ENCODE peak calls at places on chromosomes 11 and 22, in eight cellular contexts. One of them, this sample, is unnamed.

GRCh38 chr11:122714021-122714420 is 58.5 kb downstream of the UBASH3B start:
- DNase-seq in OCI-LY7: no peak
- DNase-seq in tibial nerve: no peak
- DNase-seq in CD8-positive, alpha-beta T cell: no peak
- DNase-seq in Calu3: no peak
- DNase-seq in PC-3: no peak
- DNase-seq in cardiac fibroblast: no peak
- DNase-seq in uterus: no peak
- DNase-seq in this sample: no peak

GRCh38 chr11:79119491-79120284 is 321.1 kb downstream of the TENM4 start:
- DNase-seq in CD8-positive, alpha-beta T cell: no peak
- DNase-seq in cardiac fibroblast: no peak
- DNase-seq in OCI-LY7: no peak
- DNase-seq in uterus: no peak
- DNase-seq in Calu3: no peak
- DNase-seq in PC-3: no peak
- DNase-seq in tibial nerve: no peak
- DNase-seq in this sample: no peak

GRCh38 chr22:37196539-37197450 is 8.7 kb upstream of the C1QTNF6 start:
- DNase-seq in uterus: peak; percentile 94
- DNase-seq in tibial nerve: peak; percentile 77
- DNase-seq in CD8-positive, alpha-beta T cell: no peak
- DNase-seq in OCI-LY7: no peak
- DNase-seq in Calu3: peak; percentile 64
- DNase-seq in PC-3: peak; percentile 84
- DNase-seq in cardiac fibroblast: peak; percentile 84
- DNase-seq in this sample: peak; percentile 77

GRCh38 chr11:105144887-105145286 is 5.3 kb upstream of the CARD18 start:
- DNase-seq in PC-3: peak; percentile 91
- DNase-seq in uterus: no peak
- DNase-seq in cardiac fibroblast: peak; percentile 78
- DNase-seq in OCI-LY7: no peak
- DNase-seq in tibial nerve: no peak
- DNase-seq in CD8-positive, alpha-beta T cell: no peak
- DNase-seq in Calu3: peak; percentile 1
- DNase-seq in this sample: peak; percentile 76

GRCh38 chr11:100484948-100485347 is 202.1 kb upstream of the ARHGAP42 start:
- DNase-seq in OCI-LY7: no peak
- DNase-seq in Calu3: no peak
- DNase-seq in uterus: no peak
- DNase-seq in cardiac fibroblast: no peak
- DNase-seq in tibial nerve: no peak
- DNase-seq in CD8-positive, alpha-beta T cell: no peak
- DNase-seq in PC-3: peak; percentile 77
- DNase-seq in this sample: no peak

GRCh38 chr11:56045538-56045937 is 18.1 kb downstream of the OR5AS1 start:
- DNase-seq in Calu3: no peak
- DNase-seq in CD8-positive, alpha-beta T cell: no peak
- DNase-seq in tibial nerve: no peak
- DNase-seq in cardiac fibroblast: no peak
- DNase-seq in OCI-LY7: no peak
- DNase-seq in PC-3: no peak
- DNase-seq in uterus: no peak
- DNase-seq in this sample: no peak

GRCh38 chr11:131025020-131025419 is 108.7 kb upstream of the SNX19 start:
- DNase-seq in CD8-positive, alpha-beta T cell: no peak
- DNase-seq in cardiac fibroblast: peak; percentile 72
- DNase-seq in OCI-LY7: peak; percentile 1
- DNase-seq in PC-3: peak; percentile 74
- DNase-seq in uterus: no peak
- DNase-seq in tibial nerve: no peak
- DNase-seq in Calu3: no peak
- DNase-seq in this sample: peak; percentile 58

GRCh38 chr11:132114743-132115142 is 744.3 kb downstream of the NTM start:
- DNase-seq in PC-3: no peak
- DNase-seq in tibial nerve: no peak
- DNase-seq in cardiac fibroblast: no peak
- DNase-seq in Calu3: no peak
- DNase-seq in CD8-positive, alpha-beta T cell: no peak
- DNase-seq in OCI-LY7: no peak
- DNase-seq in uterus: no peak
- DNase-seq in this sample: no peak

GRCh38 chr11:64650923-64651523 is 60.0 kb downstream of the SLC22A12 start:
- DNase-seq in PC-3: peak; percentile 40
- DNase-seq in cardiac fibroblast: peak; percentile 40
- DNase-seq in tibial nerve: no peak
- DNase-seq in Calu3: peak; percentile 11
- DNase-seq in CD8-positive, alpha-beta T cell: no peak
- DNase-seq in uterus: no peak
- DNase-seq in OCI-LY7: peak; percentile 53
- DNase-seq in this sample: no peak

GRCh38 chr11:64898076-64898445 is 18.9 kb downstream of the ATG2A start:
- DNase-seq in Calu3: no peak
- DNase-seq in cardiac fibroblast: no peak
- DNase-seq in PC-3: no peak
- DNase-seq in OCI-LY7: no peak
- DNase-seq in tibial nerve: no peak
- DNase-seq in CD8-positive, alpha-beta T cell: no peak
- DNase-seq in uterus: no peak
- DNase-seq in this sample: no peak

GRCh38 chr11:12163181-12163841 is 52.9 kb downstream of the MICAL2 start:
- DNase-seq in tibial nerve: no peak
- DNase-seq in CD8-positive, alpha-beta T cell: no peak
- DNase-seq in cardiac fibroblast: peak; percentile 55
- DNase-seq in uterus: peak; percentile 70
- DNase-seq in Calu3: no peak
- DNase-seq in PC-3: peak; percentile 46
- DNase-seq in OCI-LY7: no peak
- DNase-seq in this sample: peak; percentile 95

GRCh38 chr11:96197221-96197620 is 145.8 kb downstream of the MAML2 start:
- DNase-seq in PC-3: no peak
- DNase-seq in CD8-positive, alpha-beta T cell: no peak
- DNase-seq in uterus: no peak
- DNase-seq in cardiac fibroblast: no peak
- DNase-seq in Calu3: no peak
- DNase-seq in OCI-LY7: no peak
- DNase-seq in tibial nerve: no peak
- DNase-seq in this sample: no peak

GRCh38 chr11:129489254-129489653 is 113.6 kb downstream of the BARX2 start:
- DNase-seq in CD8-positive, alpha-beta T cell: no peak
- DNase-seq in OCI-LY7: no peak
- DNase-seq in Calu3: no peak
- DNase-seq in cardiac fibroblast: no peak
- DNase-seq in tibial nerve: no peak
- DNase-seq in PC-3: peak; percentile 12
- DNase-seq in uterus: no peak
- DNase-seq in this sample: no peak

GRCh38 chr22:43783777-43784176 is 28.3 kb downstream of the EFCAB6 start:
- DNase-seq in OCI-LY7: no peak
- DNase-seq in Calu3: no peak
- DNase-seq in CD8-positive, alpha-beta T cell: no peak
- DNase-seq in cardiac fibroblast: no peak
- DNase-seq in uterus: no peak
- DNase-seq in PC-3: peak; percentile 2
- DNase-seq in tibial nerve: no peak
- DNase-seq in this sample: no peak
- TF ChIP-seq CTCF in OCI-LY7: peak; percentile 23
- TF ChIP-seq CTCF in Calu3: no peak
- TF ChIP-seq CTCF in CD8-positive, alpha-beta T cell: no peak
- TF ChIP-seq CTCF in cardiac fibroblast: peak; percentile 13
- TF ChIP-seq CTCF in uterus: no peak
- TF ChIP-seq CTCF in PC-3: peak; percentile 31
- TF ChIP-seq CTCF in tibial nerve: no peak
- TF ChIP-seq CTCF in this sample: no peak

GRCh38 chr11:127017482-127017881 is 16.9 kb upstream of the KIRREL3 start:
- DNase-seq in OCI-LY7: no peak
- DNase-seq in Calu3: peak; percentile 44
- DNase-seq in cardiac fibroblast: peak; percentile 66
- DNase-seq in CD8-positive, alpha-beta T cell: no peak
- DNase-seq in uterus: no peak
- DNase-seq in PC-3: peak; percentile 44
- DNase-seq in tibial nerve: no peak
- DNase-seq in this sample: peak; percentile 63
- TF ChIP-seq CTCF in OCI-LY7: no peak
- TF ChIP-seq CTCF in Calu3: peak; percentile 31
- TF ChIP-seq CTCF in cardiac fibroblast: peak; percentile 12
- TF ChIP-seq CTCF in CD8-positive, alpha-beta T cell: no peak
- TF ChIP-seq CTCF in uterus: no peak
- TF ChIP-seq CTCF in PC-3: peak; percentile 40
- TF ChIP-seq CTCF in tibial nerve: no peak
- TF ChIP-seq CTCF in this sample: peak; percentile 70

DNA sequence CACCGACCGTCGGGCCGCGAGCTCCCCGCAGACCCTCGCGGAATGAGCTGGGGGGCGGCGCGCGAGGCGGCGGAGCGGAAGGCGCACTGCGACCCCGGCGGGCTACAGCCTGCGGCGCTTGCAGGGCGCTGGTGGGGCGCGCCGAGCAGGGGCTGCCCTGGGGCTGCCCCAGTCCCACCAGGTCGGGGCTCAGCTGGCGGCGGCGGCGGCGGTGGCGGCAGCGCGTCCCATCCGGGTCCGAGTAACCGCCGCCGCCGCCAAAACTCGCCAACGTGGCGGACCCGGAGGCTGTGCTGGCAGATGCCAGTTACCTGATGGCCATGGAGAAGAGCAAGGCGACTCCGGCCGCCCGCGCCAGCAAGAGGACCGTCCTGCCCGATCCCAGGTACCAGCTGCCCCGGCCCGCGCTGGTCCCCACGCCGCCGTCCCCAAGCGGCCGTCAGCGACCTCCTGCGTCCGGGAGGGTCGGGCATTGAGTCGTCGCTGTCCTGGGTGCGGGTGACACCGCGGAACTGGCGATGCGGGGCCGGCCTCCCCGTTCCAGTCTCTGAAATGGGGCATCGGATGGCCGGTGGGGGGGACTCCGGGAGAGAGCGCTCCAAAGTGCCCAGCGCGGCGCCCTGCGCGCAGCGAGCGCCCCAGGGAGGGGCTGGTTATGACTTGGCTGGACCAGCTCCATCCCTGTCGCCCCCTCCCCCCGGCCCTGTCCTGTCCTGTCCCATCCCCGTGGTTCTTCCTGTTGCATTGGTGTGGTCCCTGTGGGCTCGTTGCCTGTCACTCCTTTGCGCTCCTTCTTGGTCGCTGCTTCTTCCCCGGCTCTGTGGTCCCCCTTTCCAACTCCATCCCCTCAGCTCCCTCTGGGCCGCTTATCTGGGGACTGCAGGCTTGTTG is 63.5 kb downstream of the CRYBB2 start:
- DNase-seq in tibial nerve: no peak
- DNase-seq in PC-3: no peak
- DNase-seq in CD8-positive, alpha-beta T cell: no peak
- DNase-seq in uterus: no peak
- DNase-seq in OCI-LY7: no peak
- DNase-seq in cardiac fibroblast: no peak
- DNase-seq in Calu3: no peak
- DNase-seq in this sample: no peak
- TF ChIP-seq CTCF in tibial nerve: no peak
- TF ChIP-seq CTCF in PC-3: no peak
- TF ChIP-seq CTCF in CD8-positive, alpha-beta T cell: no peak
- TF ChIP-seq CTCF in uterus: no peak
- TF ChIP-seq CTCF in OCI-LY7: no peak
- TF ChIP-seq CTCF in cardiac fibroblast: no peak
- TF ChIP-seq CTCF in Calu3: no peak
- TF ChIP-seq CTCF in this sample: no peak

DNA sequence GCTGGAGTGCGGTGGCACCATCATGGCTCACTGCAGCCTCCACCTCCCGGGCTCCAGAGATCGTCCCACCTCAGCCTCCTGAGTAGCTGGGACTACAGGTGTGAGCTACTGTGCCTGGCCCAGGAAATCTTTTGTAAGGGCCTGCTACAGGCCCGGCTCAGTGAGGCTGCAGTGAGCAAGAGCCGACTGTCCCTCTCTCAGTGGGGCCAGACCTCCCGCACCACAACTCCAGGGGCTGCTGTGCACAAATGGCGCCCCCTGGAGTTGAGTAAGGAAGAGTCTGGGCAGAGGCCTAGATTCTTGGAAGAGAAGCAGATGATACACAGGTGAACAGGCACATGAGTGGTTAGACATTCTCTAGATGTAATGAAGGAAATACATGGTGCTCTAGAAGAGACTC is 7.0 kb downstream of the SERHL2 start:
- DNase-seq in CD8-positive, alpha-beta T cell: no peak
- DNase-seq in PC-3: no peak
- DNase-seq in Calu3: no peak
- DNase-seq in cardiac fibroblast: peak; percentile 38
- DNase-seq in uterus: no peak
- DNase-seq in OCI-LY7: peak; percentile 64
- DNase-seq in tibial nerve: no peak
- DNase-seq in this sample: peak; percentile 5
- TF ChIP-seq CTCF in CD8-positive, alpha-beta T cell: peak; percentile 31
- TF ChIP-seq CTCF in PC-3: peak; percentile 55
- TF ChIP-seq CTCF in Calu3: no peak
- TF ChIP-seq CTCF in cardiac fibroblast: peak; percentile 57
- TF ChIP-seq CTCF in uterus: no peak
- TF ChIP-seq CTCF in OCI-LY7: peak; percentile 89
- TF ChIP-seq CTCF in tibial nerve: peak; percentile 7
- TF ChIP-seq CTCF in this sample: peak; percentile 63

GRCh38 chr11:77413850-77414249 is 60.0 kb downstream of the PAK1 start:
- DNase-seq in CD8-positive, alpha-beta T cell: no peak
- DNase-seq in tibial nerve: no peak
- DNase-seq in PC-3: no peak
- DNase-seq in Calu3: no peak
- DNase-seq in uterus: no peak
- DNase-seq in cardiac fibroblast: no peak
- DNase-seq in OCI-LY7: no peak
- DNase-seq in this sample: no peak

GRCh38 chr11:77412814-77413213 is 61.1 kb downstream of the PAK1 start:
- DNase-seq in tibial nerve: no peak
- DNase-seq in Calu3: no peak
- DNase-seq in uterus: no peak
- DNase-seq in cardiac fibroblast: no peak
- DNase-seq in OCI-LY7: no peak
- DNase-seq in PC-3: no peak
- DNase-seq in CD8-positive, alpha-beta T cell: no peak
- DNase-seq in this sample: no peak

GRCh38 chr11:77410076-77410827 is 63.6 kb downstream of the PAK1 start:
- DNase-seq in PC-3: no peak
- DNase-seq in uterus: no peak
- DNase-seq in tibial nerve: no peak
- DNase-seq in Calu3: no peak
- DNase-seq in cardiac fibroblast: no peak
- DNase-seq in OCI-LY7: no peak
- DNase-seq in CD8-positive, alpha-beta T cell: no peak
- DNase-seq in this sample: no peak

GRCh38 chr11:77411238-77411637 is 62.7 kb downstream of the PAK1 start:
- DNase-seq in tibial nerve: no peak
- DNase-seq in PC-3: no peak
- DNase-seq in OCI-LY7: no peak
- DNase-seq in CD8-positive, alpha-beta T cell: peak; percentile 24
- DNase-seq in Calu3: no peak
- DNase-seq in cardiac fibroblast: peak; percentile 40
- DNase-seq in uterus: peak; percentile 20
- DNase-seq in this sample: peak; percentile 19

GRCh38 chr11:77411717-77412441 is 62.0 kb downstream of the PAK1 start:
- DNase-seq in uterus: peak; percentile 87
- DNase-seq in Calu3: peak; percentile 86
- DNase-seq in PC-3: peak; percentile 87
- DNase-seq in CD8-positive, alpha-beta T cell: peak; percentile 80
- DNase-seq in OCI-LY7: peak; percentile 4
- DNase-seq in tibial nerve: peak; percentile 61
- DNase-seq in cardiac fibroblast: peak; percentile 83
- DNase-seq in this sample: peak; percentile 92
- TF ChIP-seq CTCF in uterus: no peak
- TF ChIP-seq CTCF in Calu3: no peak
- TF ChIP-seq CTCF in PC-3: no peak
- TF ChIP-seq CTCF in CD8-positive, alpha-beta T cell: no peak
- TF ChIP-seq CTCF in OCI-LY7: no peak
- TF ChIP-seq CTCF in tibial nerve: no peak
- TF ChIP-seq CTCF in cardiac fibroblast: peak; percentile 3
- TF ChIP-seq CTCF in this sample: no peak

GRCh38 chr11:103257360-103257759 is 148.1 kb downstream of the DYNC2H1 start:
- DNase-seq in tibial nerve: no peak
- DNase-seq in OCI-LY7: no peak
- DNase-seq in uterus: no peak
- DNase-seq in CD8-positive, alpha-beta T cell: no peak
- DNase-seq in PC-3: peak; percentile 67
- DNase-seq in cardiac fibroblast: peak; percentile 37
- DNase-seq in Calu3: no peak
- DNase-seq in this sample: peak; percentile 26
- TF ChIP-seq CTCF in tibial nerve: no peak
- TF ChIP-seq CTCF in OCI-LY7: peak; percentile 53
- TF ChIP-seq CTCF in uterus: no peak
- TF ChIP-seq CTCF in CD8-positive, alpha-beta T cell: no peak
- TF ChIP-seq CTCF in PC-3: peak; percentile 75
- TF ChIP-seq CTCF in cardiac fibroblast: peak; percentile 33
- TF ChIP-seq CTCF in Calu3: no peak
- TF ChIP-seq CTCF in this sample: peak; percentile 26